ENCODE peak calls at places on chromosomes 5 and 9, in nine cellular contexts. H is spleen, C is endothelial cell of umbilical vein, X is tibial nerve, Y is A549, F is Peyer's patch, L is lower leg skin, K is upper lobe of left lung, A is testis. Z is an unnamed sample.

GRCh38 chr5:78627175-78627574 is 21.4 kb downstream of the LHFPL2 start:
- DNase-seq in H (no peak), C (peak; percentile 44), X (no peak), Y (peak; percentile 33), F (no peak), L (no peak), K (no peak), A (peak; percentile 49), Z (no peak)

GRCh38 chr9:7507539-7508251 is 291.9 kb downstream of the DMAC1 start:
- DNase-seq in H (no peak), C (no peak), X (no peak), Y (no peak), F (no peak), L (no peak), K (no peak), A (no peak), Z (no peak)

GRCh38 chr5:80654054-80654390 is 430 bp upstream of the MSH3 start:
- DNase-seq in H (no peak), C (peak; percentile 13), X (no peak), Y (peak; percentile 6), F (no peak), L (no peak), K (no peak), A (no peak), Z (peak; percentile 13)

GRCh38 chr9:129289131-129289731 is 111.2 kb upstream of the IER5L start:
- DNase-seq in H (peak; percentile 47), C (no peak), X (peak; percentile 11), Y (no peak), F (no peak), L (no peak), K (peak; percentile 47), A (peak; percentile 9), Z (no peak)

GRCh38 chr9:125131778-125132177 is 11.6 kb downstream of the SCAI start:
- DNase-seq in H (no peak), C (no peak), X (no peak), Y (no peak), F (no peak), L (no peak), K (no peak), A (no peak), Z (no peak)

GRCh38 chr5:39506216-39506615 is 81.4 kb upstream of the DAB2 start:
- DNase-seq in H (no peak), C (no peak), X (no peak), Y (no peak), F (no peak), L (no peak), K (no peak), A (peak; percentile 16), Z (no peak)

GRCh38 chr9:72996684-72997314 is 43.9 kb upstream of the ALDH1A1 start:
- DNase-seq in H (no peak), C (peak; percentile 47), X (no peak), Y (no peak), F (no peak), L (no peak), K (no peak), A (no peak), Z (no peak)

GRCh38 chr9:118635416-118635815 is 733.8 kb downstream of the BRINP1 start:
- DNase-seq in H (no peak), C (no peak), X (no peak), Y (no peak), F (no peak), L (no peak), K (no peak), A (no peak), Z (no peak)

GRCh38 chr5:127299678-127300077 is 9.1 kb downstream of the MEGF10 start:
- DNase-seq in H (no peak), C (no peak), X (no peak), Y (no peak), F (no peak), L (no peak), K (no peak), A (no peak), Z (no peak)

GRCh38 chr5:173970878-173971650 is 17.9 kb upstream of the C5orf47 start:
- DNase-seq in H (no peak), C (no peak), X (no peak), Y (no peak), F (no peak), L (no peak), K (no peak), A (no peak), Z (no peak)

GRCh38 chr5:107958861-107959260 is 288.1 kb upstream of the EFNA5 start:
- DNase-seq in H (no peak), C (no peak), X (no peak), Y (no peak), F (no peak), L (no peak), K (no peak), A (no peak), Z (no peak)

GRCh38 chr5:109105631-109106267 is 304.0 kb downstream of the PJA2 start:
- DNase-seq in H (no peak), C (peak; percentile 97), X (no peak), Y (no peak), F (no peak), L (peak; percentile 18), K (no peak), A (no peak), Z (no peak)

GRCh38 chr5:96142786-96143434 is 181.3 kb upstream of the ELL2 start:
- DNase-seq in H (no peak), C (peak; percentile 11), X (no peak), Y (no peak), F (no peak), L (peak; percentile 33), K (no peak), A (no peak), Z (no peak)

GRCh38 chr5:108727639-108728565 is 19.8 kb upstream of the FER start:
- DNase-seq in H (peak; percentile 95), C (peak; percentile 92), X (peak; percentile 80), Y (peak; percentile 94), F (peak; percentile 73), L (peak; percentile 89), K (peak; percentile 97), A (peak; percentile 94), Z (peak; percentile 50)

GRCh38 chr9:12695474-12695873 is 2.3 kb downstream of the TYRP1 start:
- DNase-seq in H (no peak), C (no peak), X (no peak), Y (no peak), F (no peak), L (no peak), K (no peak), A (no peak), Z (no peak)

GRCh38 chr9:128065907-128066712 is 1.0 kb downstream of the NAIF1 start:
- DNase-seq in H (no peak), C (no peak), X (no peak), Y (no peak), F (no peak), L (no peak), K (no peak), A (no peak), Z (no peak)

GRCh38 chr5:1175801-1176472 is 25.5 kb upstream of the SLC6A19 start:
- DNase-seq in H (no peak), C (no peak), X (no peak), Y (no peak), F (no peak), L (no peak), K (peak; percentile 23), A (peak; percentile 12), Z (no peak)

GRCh38 chr9:25678147-25678666 is at the start of gene TUSC1:
- DNase-seq in H (peak; percentile 88), C (peak; percentile 83), X (peak; percentile 54), Y (peak; percentile 70), F (peak; percentile 29), L (peak; percentile 79), K (peak; percentile 96), A (peak; percentile 87), Z (peak; percentile 12)
- TF ChIP-seq POLR2A in H (no peak), C (no peak), X (peak; percentile 55), Y (peak; percentile 39), F (no peak), L (no peak), K (peak; percentile 28), A (no peak), Z (no peak)

GRCh38 chr5:134758504-134759341 is at the start of gene DDX46:
- DNase-seq in H (peak; percentile 99), C (peak; percentile 95), X (peak; percentile 83), Y (peak; percentile 95), F (peak; percentile 91), L (peak; percentile 90), K (peak; percentile 98), A (peak; percentile 96), Z (peak; percentile 93)
- TF ChIP-seq POLR2A in H (no peak), C (peak; percentile 94), X (peak; percentile 28), Y (peak; percentile 84), F (peak; percentile 78), L (no peak), K (no peak), A (no peak), Z (peak; percentile 93)

DNA sequence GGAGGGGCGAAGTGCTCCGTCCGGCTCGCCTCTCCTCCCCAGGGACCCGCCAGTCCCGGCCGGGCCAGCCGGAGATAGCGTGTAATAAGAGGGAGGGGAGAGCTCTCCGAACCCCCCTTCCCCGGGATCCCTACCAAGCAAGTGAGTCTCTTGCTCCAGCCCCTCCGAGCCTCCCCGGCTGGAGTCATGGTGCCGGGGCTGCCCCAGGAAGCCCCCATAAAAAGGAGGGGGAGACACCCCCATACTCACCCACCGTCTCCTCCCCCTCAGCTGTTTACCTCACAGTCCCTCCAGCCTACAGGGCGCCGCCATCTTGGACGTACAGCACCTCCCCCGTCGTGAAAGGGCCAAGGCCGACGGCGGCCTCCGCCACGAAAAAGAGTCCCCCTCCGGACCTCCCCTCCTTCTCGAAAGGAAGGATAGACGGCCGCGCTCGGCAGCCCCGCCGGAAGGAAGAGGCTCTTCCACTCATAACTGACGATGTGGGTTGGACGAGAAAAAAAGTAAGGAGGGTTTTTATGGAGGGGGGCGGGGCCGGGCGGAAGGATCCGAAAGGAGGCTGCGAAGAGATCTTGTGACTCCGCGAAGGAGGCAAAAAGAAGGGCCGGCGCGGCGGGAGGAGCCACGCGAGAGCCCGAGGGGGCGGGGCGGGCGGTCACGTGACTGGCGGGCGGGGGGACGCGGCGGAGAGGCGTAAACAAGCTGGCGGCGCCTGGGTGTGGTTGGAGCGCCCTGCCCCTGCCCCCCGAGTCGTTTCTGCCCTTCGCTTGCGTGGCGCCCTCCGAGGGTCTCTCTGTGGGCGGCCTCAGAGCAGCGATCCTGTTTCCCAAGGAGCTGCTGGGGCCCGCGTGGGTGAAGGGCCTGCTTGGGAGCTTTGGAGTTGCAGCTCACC is at the start of gene TSC1:
- DNase-seq in H (peak; percentile 100), C (peak; percentile 96), X (peak; percentile 93), Y (peak; percentile 96), F (peak; percentile 95), L (peak; percentile 96), K (peak; percentile 100), A (peak; percentile 97), Z (peak; percentile 90)
- TF ChIP-seq POLR2A in H (no peak), C (peak; percentile 73), X (peak; percentile 52), Y (peak; percentile 83), F (peak; percentile 40), L (no peak), K (peak; percentile 44), A (peak; percentile 15), Z (peak; percentile 83)

DNA sequence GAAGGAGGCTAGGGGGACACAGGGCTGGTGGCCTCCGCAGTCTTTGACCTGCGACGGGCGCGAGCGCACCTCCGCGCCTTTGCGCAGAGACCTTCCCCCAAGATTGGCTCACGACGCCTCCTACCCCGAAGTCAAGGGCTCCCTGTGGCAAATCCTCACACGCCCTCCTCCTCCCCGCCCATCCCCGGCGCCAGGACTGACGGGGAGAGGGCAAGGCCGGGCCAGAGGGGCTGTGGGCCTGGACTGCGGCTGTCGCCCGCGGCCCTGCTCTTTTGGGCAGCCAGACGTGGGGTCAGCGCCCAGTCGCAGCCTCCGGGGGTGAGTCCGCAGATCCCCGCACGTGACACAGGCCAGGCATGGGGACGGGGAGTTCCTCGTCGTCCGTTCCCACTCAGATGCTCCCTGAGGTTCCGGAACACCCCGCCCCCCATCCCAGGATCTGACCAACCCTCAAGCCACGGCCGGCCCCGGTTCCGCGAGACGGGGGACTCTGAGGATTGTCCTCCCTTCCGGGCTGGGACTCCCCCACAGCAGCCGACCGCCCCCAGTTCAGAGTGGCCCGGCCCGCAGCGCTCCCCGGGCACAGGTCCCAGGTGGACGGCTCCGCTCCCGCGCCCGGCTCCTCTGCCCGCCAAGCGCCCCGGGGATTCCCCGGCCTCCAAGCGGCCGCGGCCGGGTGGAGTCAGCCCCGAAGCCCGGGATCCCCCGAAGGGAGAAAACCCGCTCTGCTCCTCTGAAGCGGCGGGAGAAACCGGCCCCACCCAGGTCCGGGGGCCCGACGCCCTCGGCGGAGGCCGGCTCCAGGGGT is 534 bp upstream of the ANKRD33B start:
- DNase-seq in H (peak; percentile 91), C (no peak), X (peak; percentile 42), Y (peak; percentile 52), F (peak; percentile 54), L (no peak), K (peak; percentile 91), A (no peak), Z (peak; percentile 42)
- TF ChIP-seq POLR2A in H (no peak), C (no peak), X (no peak), Y (no peak), F (no peak), L (no peak), K (no peak), A (no peak), Z (peak; percentile 68)

Z was measured in GM12891.